ENCODE peak calls at places on chromosomes 7 and 10, in six cellular contexts. S, F, Z, B, A and Q are unnamed samples.

GRCh38 chr10:21675157-21675796 is 141.2 kb downstream of the MLLT10 start:
- DNase-seq in S (no peak), F (no peak), Z (no peak), B (peak; percentile 31), A (peak; percentile 29), Q (no peak)

GRCh38 chr10:6621536-6621935 is 41.5 kb upstream of the PRKCQ start:
- DNase-seq in S (no peak), F (no peak), Z (no peak), B (no peak), A (peak; percentile 12), Q (no peak)

GRCh38 chr10:128835361-128835760 is 631.7 kb upstream of the MGMT start:
- DNase-seq in S (no peak), F (no peak), Z (no peak), B (no peak), A (no peak), Q (no peak)

GRCh38 chr7:129780257-129781127 is 169.0 kb downstream of the NRF1 start:
- DNase-seq in S (peak; percentile 37), F (peak; percentile 89), Z (peak; percentile 65), B (no peak), A (no peak), Q (no peak)

GRCh38 chr10:127012769-127013152 is 107.5 kb downstream of the DOCK1 start:
- DNase-seq in S (peak; percentile 88), F (no peak), Z (peak; percentile 90), B (no peak), A (no peak), Q (no peak)

GRCh38 chr7:29968683-29969457 is 20.7 kb downstream of the SCRN1 start:
- DNase-seq in S (no peak), F (no peak), Z (no peak), B (no peak), A (peak; percentile 91), Q (no peak)

GRCh38 chr10:76302936-76303656 is 871.7 kb downstream of the LRMDA start:
- DNase-seq in S (peak; percentile 30), F (no peak), Z (no peak), B (no peak), A (no peak), Q (no peak)

GRCh38 chr7:146138926-146139325 is 22.3 kb downstream of the CNTNAP2 start:
- DNase-seq in S (no peak), F (no peak), Z (no peak), B (no peak), A (no peak), Q (no peak)

GRCh38 chr10:88974012-88974411 is 16.6 kb upstream of the FAS start:
- DNase-seq in S (no peak), F (no peak), Z (no peak), B (no peak), A (peak; percentile 47), Q (no peak)

GRCh38 chr10:19977097-19977521 is 160.9 kb downstream of the PLXDC2 start:
- DNase-seq in S (no peak), F (no peak), Z (no peak), B (no peak), A (peak; percentile 46), Q (no peak)

GRCh38 chr7:159086301-159086925 is 58.3 kb downstream of the VIPR2 start:
- DNase-seq in S (no peak), F (no peak), Z (peak; percentile 26), B (no peak), A (no peak), Q (no peak)